ENCODE peak calls at places on chromosome 17, in four cellular contexts. One of them, this sample, is unnamed.

GRCh38 chr17:41492771-41493170 is 3.1 kb upstream of the KRT36 start:
- DNase-seq in A549: no peak
- DNase-seq in sigmoid colon: no peak
- DNase-seq in heart left ventricle: no peak
- DNase-seq in this sample: no peak

GRCh38 chr17:47741793-47742145 is 8.7 kb downstream of the TBX21 start:
- DNase-seq in A549: no peak
- DNase-seq in sigmoid colon: no peak
- DNase-seq in heart left ventricle: no peak
- DNase-seq in this sample: no peak

GRCh38 chr17:73595931-73596330 is 48.3 kb downstream of the SDK2 start:
- DNase-seq in A549: no peak
- DNase-seq in sigmoid colon: no peak
- DNase-seq in heart left ventricle: no peak
- DNase-seq in this sample: no peak

GRCh38 chr17:31269597-31269996 is 27.4 kb downstream of the OMG start:
- DNase-seq in A549: peak
- DNase-seq in sigmoid colon: no peak
- DNase-seq in heart left ventricle: no peak
- DNase-seq in this sample: no peak

GRCh38 chr17:74677558-74678466 is 34.9 kb downstream of the CD300LF start:
- DNase-seq in A549: peak
- DNase-seq in sigmoid colon: no peak
- DNase-seq in heart left ventricle: no peak
- DNase-seq in this sample: no peak

GRCh38 chr17:17859909-17860760 is 23.3 kb upstream of the SREBF1 start:
- DNase-seq in A549: peak
- DNase-seq in sigmoid colon: peak
- DNase-seq in heart left ventricle: peak
- DNase-seq in this sample: peak

GRCh38 chr17:56358651-56359050 is 205.4 kb downstream of the ANKFN1 start:
- DNase-seq in A549: no peak
- DNase-seq in sigmoid colon: no peak
- DNase-seq in heart left ventricle: no peak
- DNase-seq in this sample: no peak

GRCh38 chr17:43003542-43004172 is 2.9 kb upstream of the IFI35 start:
- DNase-seq in A549: peak
- DNase-seq in sigmoid colon: no peak
- DNase-seq in heart left ventricle: no peak
- DNase-seq in this sample: no peak

GRCh38 chr17:74825003-74825627 is 34.6 kb downstream of the GRIN2C start:
- DNase-seq in A549: no peak
- DNase-seq in sigmoid colon: no peak
- DNase-seq in heart left ventricle: no peak
- DNase-seq in this sample: no peak

GRCh38 chr17:7217113-7217987 is 2.3 kb downstream of the DLG4 start:
- DNase-seq in A549: peak
- DNase-seq in sigmoid colon: peak
- DNase-seq in heart left ventricle: peak
- DNase-seq in this sample: no peak

DNA sequence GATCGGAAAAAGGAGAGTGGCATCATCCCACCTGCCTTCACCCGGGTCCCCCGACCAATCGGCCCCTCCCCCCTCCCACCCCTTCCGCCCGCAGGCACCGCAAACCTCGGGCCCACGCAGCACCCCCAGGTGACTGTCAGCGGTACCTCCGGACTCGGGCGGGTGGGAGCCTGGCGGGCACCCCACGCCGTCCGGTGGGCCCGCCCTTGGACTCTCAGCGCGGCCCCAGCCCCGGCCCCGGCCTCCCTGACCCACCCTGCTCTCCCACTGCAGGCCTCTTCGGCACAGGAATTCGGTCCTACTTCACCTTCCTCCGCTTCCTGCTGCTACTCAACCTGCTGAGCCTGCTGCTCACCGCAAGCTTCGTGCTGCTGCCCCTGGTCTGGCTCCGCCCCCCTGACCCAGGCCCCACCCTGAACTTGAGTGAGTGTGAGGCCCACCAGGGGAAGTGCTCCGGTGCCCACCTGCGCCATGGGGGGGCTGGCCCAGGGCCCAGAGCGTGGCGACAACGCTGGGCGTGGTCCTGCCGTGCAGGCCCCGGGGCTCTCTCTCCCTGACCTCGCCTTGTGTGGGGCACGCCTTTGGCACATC is 1.6 kb downstream of the TMC8 start:
- DNase-seq in A549: no peak
- DNase-seq in sigmoid colon: no peak
- DNase-seq in heart left ventricle: peak
- DNase-seq in this sample: no peak
- TF ChIP-seq POLR2A in A549: no peak
- TF ChIP-seq POLR2A in sigmoid colon: no peak
- TF ChIP-seq POLR2A in heart left ventricle: no peak
- TF ChIP-seq POLR2A in this sample: peak

DNA sequence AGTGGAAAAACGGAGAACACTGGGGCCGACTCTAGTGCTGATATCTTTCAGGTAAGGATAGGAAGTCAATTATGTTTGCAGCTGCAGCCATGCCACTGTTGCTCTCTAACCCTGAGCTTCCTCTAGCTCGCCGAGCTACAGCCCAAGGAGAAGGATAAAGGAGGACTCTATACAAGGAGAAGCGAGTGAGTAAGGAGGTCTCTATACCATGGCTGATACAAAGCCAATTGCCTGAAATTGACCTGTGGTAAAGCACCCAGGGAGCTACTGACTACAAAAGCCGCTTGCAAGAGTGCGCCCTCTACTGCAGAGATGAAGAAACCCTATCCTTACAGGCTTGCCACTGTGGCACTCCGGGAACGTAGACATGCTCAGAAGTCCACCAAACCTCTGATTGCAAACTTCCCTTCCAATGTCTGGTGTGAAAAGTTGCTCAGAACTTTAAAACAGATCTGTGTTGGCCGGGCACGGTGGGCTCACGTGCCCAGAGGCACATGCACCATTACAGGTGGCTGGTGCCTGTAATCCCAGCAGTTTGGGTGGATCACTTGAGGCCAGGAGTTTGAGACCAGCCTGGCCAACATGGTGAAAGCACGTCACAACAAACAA is 10.8 kb upstream of the SLC46A1 start:
- DNase-seq in A549: peak
- DNase-seq in sigmoid colon: no peak
- DNase-seq in heart left ventricle: no peak
- DNase-seq in this sample: peak
- TF ChIP-seq POLR2A in A549: no peak
- TF ChIP-seq POLR2A in sigmoid colon: no peak
- TF ChIP-seq POLR2A in heart left ventricle: no peak
- TF ChIP-seq POLR2A in this sample: no peak

DNA sequence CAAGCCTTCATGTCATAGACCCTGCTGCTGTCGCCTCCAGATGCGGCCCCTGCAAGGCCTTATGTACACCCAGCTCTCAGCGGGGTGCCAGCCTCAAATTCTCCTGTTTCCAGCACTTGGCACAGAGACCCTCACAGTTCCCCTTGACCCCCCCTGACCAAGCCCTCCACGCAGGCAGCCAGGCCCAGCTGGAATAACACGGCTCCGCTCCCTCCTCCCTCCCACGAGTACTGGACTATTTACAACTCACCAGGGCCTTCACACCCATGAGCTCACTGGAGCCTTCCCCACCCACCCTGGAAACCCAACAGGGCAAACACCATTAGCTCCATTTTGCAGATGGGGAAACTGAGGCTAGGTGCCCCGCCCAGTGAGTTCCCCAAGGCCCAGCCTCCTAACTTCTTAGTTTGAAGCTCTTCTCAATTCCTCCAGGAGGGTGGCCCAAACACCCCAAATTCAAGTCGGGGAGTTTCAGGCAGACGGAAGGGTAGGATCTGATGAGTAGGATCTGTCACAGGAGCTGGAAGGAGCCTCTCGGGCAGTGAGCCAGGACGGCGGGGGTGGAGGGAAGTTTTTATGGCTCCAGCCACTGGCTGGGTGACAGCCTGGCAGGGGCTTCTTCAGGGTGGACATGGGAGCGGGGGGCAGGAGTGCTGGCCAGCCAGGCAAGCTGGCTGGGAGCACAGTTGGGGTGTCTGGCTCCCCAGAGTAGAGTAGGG is 17.5 kb upstream of the DLX4 start:
- DNase-seq in A549: no peak
- DNase-seq in sigmoid colon: no peak
- DNase-seq in heart left ventricle: no peak
- DNase-seq in this sample: no peak
- TF ChIP-seq POLR2A in A549: no peak
- TF ChIP-seq POLR2A in sigmoid colon: no peak
- TF ChIP-seq POLR2A in heart left ventricle: no peak
- TF ChIP-seq POLR2A in this sample: no peak

GRCh38 chr17:50932584-50932901 is 66.4 kb upstream of the TOB1 start:
- DNase-seq in A549: no peak
- DNase-seq in sigmoid colon: no peak
- DNase-seq in heart left ventricle: no peak
- DNase-seq in this sample: no peak

GRCh38 chr17:50934161-50934560 is 68.0 kb upstream of the TOB1 start:
- DNase-seq in A549: no peak
- DNase-seq in sigmoid colon: no peak
- DNase-seq in heart left ventricle: no peak
- DNase-seq in this sample: no peak

GRCh38 chr17:50928662-50929061 is 62.5 kb upstream of the TOB1 start:
- DNase-seq in A549: no peak
- DNase-seq in sigmoid colon: no peak
- DNase-seq in heart left ventricle: no peak
- DNase-seq in this sample: no peak

GRCh38 chr17:50934672-50935200 is 68.6 kb upstream of the TOB1 start:
- DNase-seq in A549: no peak
- DNase-seq in sigmoid colon: no peak
- DNase-seq in heart left ventricle: no peak
- DNase-seq in this sample: no peak

GRCh38 chr17:50931003-50931878 is 65.1 kb upstream of the TOB1 start:
- DNase-seq in A549: peak
- DNase-seq in sigmoid colon: peak
- DNase-seq in heart left ventricle: peak
- DNase-seq in this sample: peak
- TF ChIP-seq POLR2A in A549: peak
- TF ChIP-seq POLR2A in sigmoid colon: peak
- TF ChIP-seq POLR2A in heart left ventricle: no peak
- TF ChIP-seq POLR2A in this sample: no peak

GRCh38 chr17:58006924-58007780 is at the start of gene SRSF1:
- DNase-seq in A549: peak
- DNase-seq in sigmoid colon: peak
- DNase-seq in heart left ventricle: peak
- DNase-seq in this sample: peak
- TF ChIP-seq POLR2A in A549: peak
- TF ChIP-seq POLR2A in sigmoid colon: peak
- TF ChIP-seq POLR2A in heart left ventricle: peak
- TF ChIP-seq POLR2A in this sample: peak

DNA sequence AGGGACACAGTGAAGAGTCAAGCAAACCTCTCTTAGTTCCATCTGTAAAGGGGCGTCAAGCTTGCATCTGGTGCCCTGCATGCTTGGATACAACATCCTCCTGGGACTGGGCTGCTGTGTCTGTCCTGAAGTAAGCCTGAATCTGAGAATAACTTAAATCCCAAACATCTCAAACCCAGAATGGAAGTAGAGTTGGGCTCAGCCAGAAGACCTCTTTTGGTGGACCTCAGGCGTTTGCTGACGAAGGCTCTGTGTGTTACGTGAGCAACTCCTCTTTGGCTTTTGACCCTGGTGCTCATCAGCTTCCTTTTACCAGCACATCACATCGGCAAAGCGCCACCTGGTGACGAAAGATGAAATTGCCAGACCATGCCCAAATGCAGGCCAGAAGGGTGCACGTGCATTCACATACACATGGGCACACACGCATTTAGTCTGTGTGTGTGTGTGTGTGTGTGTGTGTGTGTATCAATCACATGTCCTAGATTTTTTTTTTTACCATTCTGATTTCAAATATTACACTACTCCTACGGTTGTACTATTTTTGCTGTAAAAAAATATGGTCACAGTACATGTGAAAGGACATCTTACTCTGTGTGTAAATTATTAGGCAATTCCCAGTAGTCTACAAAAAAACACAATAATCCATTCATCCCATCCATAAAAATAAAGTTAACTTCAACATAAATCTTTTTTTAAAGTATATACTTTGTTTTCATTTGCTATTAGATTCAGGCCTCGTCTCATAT is 41.1 kb upstream of the FOXJ1 start:
- DNase-seq in A549: peak
- DNase-seq in sigmoid colon: peak
- DNase-seq in heart left ventricle: peak
- DNase-seq in this sample: peak
- TF ChIP-seq POLR2A in A549: no peak
- TF ChIP-seq POLR2A in sigmoid colon: no peak
- TF ChIP-seq POLR2A in heart left ventricle: no peak
- TF ChIP-seq POLR2A in this sample: no peak